ENCODE peak calls at places on chromosomes 4 and X, in four cellular contexts. M is OCI-LY7, H is GM23338, S is MM.1S. G is an unnamed sample.

GRCh38 chr4:165439981-165440380 is 61.2 kb downstream of the CPE start:
- DNase-seq in M (no peak), H (no peak), S (no peak), G (no peak)

GRCh38 chr4:42282081-42282901 is 115.0 kb upstream of the SHISA3 start:
- DNase-seq in M (peak), H (peak), S (peak), G (peak)

GRCh38 chr4:171246948-171247347 is 566.3 kb upstream of the GALNTL6 start:
- DNase-seq in M (no peak), H (no peak), S (no peak), G (no peak)

GRCh38 chr4:76090241-76090691 is 15.8 kb downstream of the ART3 start:
- DNase-seq in M (no peak), H (no peak), S (no peak), G (no peak)

GRCh38 chrX:10855845-10856244 is 235.5 kb upstream of the MID1 start:
- DNase-seq in M (no peak), H (no peak), S (no peak), G (no peak)

GRCh38 chr4:83646538-83646937 is 110.6 kb downstream of the GPAT3 start:
- DNase-seq in M (no peak), H (no peak), S (no peak), G (no peak)

GRCh38 chrX:7109838-7110793 is 37.4 kb upstream of the STS start:
- DNase-seq in M (peak), H (no peak), S (no peak), G (no peak)

GRCh38 chr4:38128478-38129451 is 168.6 kb downstream of the PTTG2 start:
- DNase-seq in M (no peak), H (peak), S (peak), G (peak)

GRCh38 chrX:44400588-44400987 is 57.1 kb upstream of the EFHC2 start:
- DNase-seq in M (no peak), H (no peak), S (no peak), G (peak)

GRCh38 chr4:23930750-23931488 is 41.1 kb upstream of the PPARGC1A start:
- DNase-seq in M (no peak), H (peak), S (no peak), G (no peak)

GRCh38 chr4:149825336-149825735 is 9.7 kb upstream of the IQCM start:
- DNase-seq in M (no peak), H (no peak), S (no peak), G (peak)

GRCh38 chr4:108529984-108530901 is 90.1 kb upstream of the RPL34 start:
- DNase-seq in M (no peak), H (no peak), S (no peak), G (no peak)

GRCh38 chr4:108533245-108533844 is 87.0 kb upstream of the RPL34 start:
- DNase-seq in M (no peak), H (no peak), S (no peak), G (no peak)

GRCh38 chr4:108532187-108532586 is 88.2 kb upstream of the RPL34 start:
- DNase-seq in M (no peak), H (no peak), S (no peak), G (no peak)

GRCh38 chr4:108529102-108529501 is 91.3 kb upstream of the RPL34 start:
- DNase-seq in M (no peak), H (no peak), S (no peak), G (no peak)

DNA sequence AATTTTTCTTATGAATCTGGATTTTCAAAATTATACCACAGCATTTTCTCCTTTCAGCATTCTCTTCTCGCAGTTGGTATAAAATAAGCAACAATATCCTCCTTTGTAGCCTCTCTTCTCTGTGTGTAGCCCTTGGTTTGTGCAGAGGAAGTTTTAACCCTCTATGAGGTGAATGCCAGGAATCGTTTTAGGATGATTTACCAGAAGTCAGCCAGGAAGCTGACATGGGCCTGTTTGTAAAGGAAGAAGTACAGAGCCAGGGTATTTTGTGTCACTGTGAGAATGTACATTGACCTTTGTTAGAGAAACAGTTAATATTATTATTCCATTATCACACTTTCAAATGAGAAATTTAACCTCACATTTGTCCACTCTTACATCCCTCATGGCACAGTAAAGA is 88.9 kb upstream of the RPL34 start:
- DNase-seq in M (no peak), H (no peak), S (no peak), G (no peak)
- TF ChIP-seq EZH2phosphoT487 in M (no peak), H (no peak), S (no peak), G (no peak)

GRCh38 chrX:134603806-134604700 is 54.2 kb downstream of the PLAC1 start:
- DNase-seq in M (no peak), H (peak), S (no peak), G (peak)
- TF ChIP-seq CTCF in M (no peak), H (no peak), S (no peak), G (peak)

DNA sequence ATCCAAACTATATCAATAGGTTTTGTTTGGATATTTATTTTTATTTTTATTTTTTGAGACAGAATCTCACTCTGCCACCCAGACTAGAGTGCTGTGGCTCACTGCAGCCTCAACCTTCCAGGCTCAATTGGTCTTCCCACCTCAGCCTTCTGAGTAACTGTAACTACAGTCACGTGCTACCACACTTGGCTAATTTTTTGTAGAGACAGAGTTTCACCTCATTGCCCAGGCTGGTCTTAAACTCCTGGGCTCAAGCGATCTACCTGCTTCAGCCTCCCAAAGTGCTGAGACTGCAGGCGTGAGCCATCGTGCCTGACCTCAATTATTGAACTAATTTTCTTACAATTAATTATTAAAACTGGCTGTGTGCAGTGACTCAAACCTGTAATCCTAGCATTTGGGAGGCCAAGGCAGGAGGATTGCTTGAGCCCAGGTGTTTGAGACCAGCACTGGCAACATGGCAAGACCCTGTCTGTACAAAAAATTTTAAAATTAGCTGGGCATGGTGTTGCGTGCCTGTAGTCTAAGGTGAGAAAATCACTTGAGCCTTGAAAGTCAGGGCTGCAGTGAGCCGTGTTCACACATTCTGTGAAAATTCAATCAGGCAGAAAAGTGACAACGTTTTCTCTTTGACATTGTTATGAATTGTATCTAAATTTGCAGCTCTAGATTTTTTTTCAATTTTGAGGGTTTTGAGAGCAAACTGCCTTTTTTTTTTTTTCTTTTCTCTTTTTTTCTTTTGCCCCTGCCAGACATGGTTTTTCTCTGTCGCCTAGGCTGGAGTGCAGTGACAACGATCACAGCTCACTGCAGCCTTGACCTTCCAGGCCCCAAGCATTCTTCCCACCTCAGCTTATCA is 66.0 kb downstream of the UBE2K start:
- DNase-seq in M (peak), H (no peak), S (no peak), G (no peak)
- TF ChIP-seq EZH2phosphoT487 in M (no peak), H (no peak), S (no peak), G (no peak)

DNA sequence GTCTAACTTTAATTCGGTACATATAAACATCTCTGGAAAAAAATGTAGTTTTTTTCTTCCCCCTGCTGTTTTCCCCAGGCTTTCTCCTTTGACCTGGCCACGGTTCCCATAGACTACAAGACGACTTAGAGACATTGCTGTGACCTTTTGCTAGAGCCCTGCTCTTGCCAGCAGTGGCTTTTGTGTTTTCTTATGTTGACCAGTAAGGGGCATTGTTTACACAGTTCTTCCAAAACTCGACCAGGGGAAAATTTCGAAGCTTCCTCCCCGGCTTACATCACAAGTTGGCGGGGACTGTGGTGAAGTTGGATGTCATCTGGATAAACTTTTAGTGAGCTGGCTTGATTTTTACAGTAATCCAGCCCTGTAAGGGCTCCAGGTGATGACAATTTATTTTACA is 9.3 kb downstream of the CCDC160 start:
- DNase-seq in M (peak), H (peak), S (peak), G (peak)
- TF ChIP-seq CTCF in M (peak), H (peak), S (peak), G (peak)

GRCh38 chr4:13527983-13528822 is 16.1 kb downstream of the NKX3-2 start:
- DNase-seq in M (peak), H (peak), S (peak), G (no peak)

GRCh38 chr4:13529130-13529919 is 15.0 kb downstream of the NKX3-2 start:
- DNase-seq in M (no peak), H (no peak), S (peak), G (no peak)

GRCh38 chr4:13527192-13527982 is 16.9 kb downstream of the NKX3-2 start:
- DNase-seq in M (no peak), H (no peak), S (no peak), G (no peak)

GRCh38 chr4:13526658-13527057 is 17.6 kb downstream of the NKX3-2 start:
- DNase-seq in M (no peak), H (no peak), S (no peak), G (no peak)

DNA sequence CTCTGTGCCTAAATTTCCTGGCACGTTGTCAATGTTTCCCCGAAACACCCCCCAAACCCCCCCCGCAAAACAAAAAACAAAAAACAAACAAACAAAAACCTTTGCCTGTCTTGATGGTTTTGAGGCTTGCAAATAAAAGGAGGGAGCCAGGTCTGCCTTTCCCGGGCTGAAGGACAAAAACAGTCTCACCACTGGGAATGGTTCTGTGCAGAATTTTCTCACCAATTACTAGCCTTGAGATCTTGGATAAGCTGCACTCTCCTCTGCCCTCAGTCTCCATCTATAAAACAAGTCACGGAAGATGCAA is 15.5 kb downstream of the NKX3-2 start:
- DNase-seq in M (no peak), H (no peak), S (peak), G (no peak)
- TF ChIP-seq EZH2phosphoT487 in M (no peak), H (no peak), S (no peak), G (no peak)

DNA sequence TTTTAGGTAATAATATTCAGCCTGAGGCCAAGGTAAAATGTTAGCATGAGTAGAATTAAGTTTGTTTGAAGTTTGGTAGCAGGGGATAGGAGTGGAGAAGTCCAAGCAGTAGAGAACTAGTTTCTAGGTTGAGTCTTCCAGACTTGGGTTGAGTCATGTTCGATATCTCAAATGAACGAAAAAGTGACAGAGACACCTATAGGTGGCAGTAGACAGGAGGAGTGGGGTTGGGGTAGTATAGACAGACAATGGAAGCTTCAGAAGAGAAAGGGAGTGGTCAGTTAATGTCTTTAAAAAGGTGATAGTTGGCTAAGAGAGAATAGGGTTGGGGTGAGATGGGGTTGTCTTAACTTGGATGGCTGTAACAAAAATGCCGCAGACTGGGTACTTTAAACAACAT is 58.7 kb upstream of the EMCN start:
- DNase-seq in M (peak), H (peak), S (no peak), G (no peak)
- TF ChIP-seq CTCF in M (peak), H (peak), S (no peak), G (peak)

G was measured in PC-3.